ENCODE peak calls at places on chromosome 2, in five cellular contexts. One of them, this sample, is unnamed. For H3K36me3, the result is how much of the 10 kb centered on the place peaks cover.

GRCh38 chr2:48984922-48985321 is 169.4 kb downstream of the FSHR start:
- DNase-seq in neural progenitor cell: no peak
- DNase-seq in Panc1: no peak
- DNase-seq in mucosa of descending colon: no peak
- DNase-seq in fibroblast of lung: no peak
- DNase-seq in this sample: no peak

GRCh38 chr2:192196451-192197194 is 1.9 kb upstream of the TMEFF2 start:
- DNase-seq in neural progenitor cell: peak
- DNase-seq in Panc1: no peak
- DNase-seq in mucosa of descending colon: no peak
- DNase-seq in fibroblast of lung: no peak
- DNase-seq in this sample: no peak

GRCh38 chr2:131153529-131153928 is 48.4 kb downstream of the PLEKHB2 start:
- DNase-seq in neural progenitor cell: no peak
- DNase-seq in Panc1: no peak
- DNase-seq in mucosa of descending colon: no peak
- DNase-seq in fibroblast of lung: no peak
- DNase-seq in this sample: no peak

GRCh38 chr2:197453914-197454398 is 604 bp downstream of the COQ10B start:
- DNase-seq in neural progenitor cell: no peak
- DNase-seq in Panc1: peak
- DNase-seq in mucosa of descending colon: no peak
- DNase-seq in fibroblast of lung: peak
- DNase-seq in this sample: no peak

GRCh38 chr2:111698743-111699554 is 185.0 kb downstream of the ANAPC1 start:
- DNase-seq in neural progenitor cell: no peak
- DNase-seq in Panc1: peak
- DNase-seq in mucosa of descending colon: peak
- DNase-seq in fibroblast of lung: peak
- DNase-seq in this sample: no peak

GRCh38 chr2:37342636-37343211 is 1.7 kb upstream of the QPCT start:
- DNase-seq in neural progenitor cell: no peak
- DNase-seq in Panc1: no peak
- DNase-seq in mucosa of descending colon: no peak
- DNase-seq in fibroblast of lung: no peak
- DNase-seq in this sample: no peak

GRCh38 chr2:235366390-235366789 is 127.5 kb upstream of the AGAP1 start:
- DNase-seq in neural progenitor cell: no peak
- DNase-seq in Panc1: no peak
- DNase-seq in mucosa of descending colon: no peak
- DNase-seq in fibroblast of lung: no peak
- DNase-seq in this sample: no peak

GRCh38 chr2:136251777-136252477 is 134.0 kb upstream of the CXCR4 start:
- DNase-seq in neural progenitor cell: no peak
- DNase-seq in Panc1: no peak
- DNase-seq in mucosa of descending colon: no peak
- DNase-seq in fibroblast of lung: no peak
- DNase-seq in this sample: no peak

GRCh38 chr2:134312482-134312881 is 58.6 kb downstream of the MGAT5 start:
- DNase-seq in neural progenitor cell: no peak
- DNase-seq in Panc1: no peak
- DNase-seq in mucosa of descending colon: no peak
- DNase-seq in fibroblast of lung: no peak
- DNase-seq in this sample: no peak

GRCh38 chr2:240564571-240565266 is 3.6 kb upstream of the RNPEPL1 start:
- DNase-seq in neural progenitor cell: no peak
- DNase-seq in Panc1: no peak
- DNase-seq in mucosa of descending colon: no peak
- DNase-seq in fibroblast of lung: no peak
- DNase-seq in this sample: no peak

GRCh38 chr2:190947711-190948251 is 66.2 kb downstream of the STAT1 start:
- DNase-seq in neural progenitor cell: no peak
- DNase-seq in Panc1: no peak
- DNase-seq in mucosa of descending colon: no peak
- DNase-seq in fibroblast of lung: peak
- DNase-seq in this sample: no peak

GRCh38 chr2:204483497-204484164 is 61.6 kb upstream of the PARD3B start:
- DNase-seq in neural progenitor cell: no peak
- DNase-seq in Panc1: no peak
- DNase-seq in mucosa of descending colon: no peak
- DNase-seq in fibroblast of lung: no peak
- DNase-seq in this sample: no peak

GRCh38 chr2:26184555-26185303 is 11.8 kb downstream of the GAREM2 start:
- DNase-seq in neural progenitor cell: peak
- DNase-seq in Panc1: no peak
- DNase-seq in mucosa of descending colon: peak
- DNase-seq in fibroblast of lung: no peak
- DNase-seq in this sample: peak

GRCh38 chr2:216350214-216350789 is 22.0 kb downstream of the MARCHF4 start:
- DNase-seq in neural progenitor cell: no peak
- DNase-seq in Panc1: no peak
- DNase-seq in mucosa of descending colon: no peak
- DNase-seq in fibroblast of lung: peak
- DNase-seq in this sample: no peak

GRCh38 chr2:26892916-26893524 is 45.1 kb downstream of the DPYSL5 start:
- DNase-seq in neural progenitor cell: no peak
- DNase-seq in Panc1: no peak
- DNase-seq in mucosa of descending colon: no peak
- DNase-seq in fibroblast of lung: no peak
- DNase-seq in this sample: no peak

GRCh38 chr2:64127119-64127518 is 17.1 kb downstream of the PELI1 start:
- DNase-seq in neural progenitor cell: no peak
- DNase-seq in Panc1: no peak
- DNase-seq in mucosa of descending colon: no peak
- DNase-seq in fibroblast of lung: no peak
- DNase-seq in this sample: no peak

GRCh38 chr2:85644909-85645308 is 23.1 kb downstream of the SFTPB start:
- DNase-seq in neural progenitor cell: no peak
- DNase-seq in Panc1: no peak
- DNase-seq in mucosa of descending colon: no peak
- DNase-seq in fibroblast of lung: no peak
- DNase-seq in this sample: no peak
- H3K36me3 ChIP-seq in neural progenitor cell: under half
- H3K36me3 ChIP-seq in Panc1: half or more
- H3K36me3 ChIP-seq in mucosa of descending colon: under half
- H3K36me3 ChIP-seq in fibroblast of lung: under half
- H3K36me3 ChIP-seq in this sample: under half

DNA sequence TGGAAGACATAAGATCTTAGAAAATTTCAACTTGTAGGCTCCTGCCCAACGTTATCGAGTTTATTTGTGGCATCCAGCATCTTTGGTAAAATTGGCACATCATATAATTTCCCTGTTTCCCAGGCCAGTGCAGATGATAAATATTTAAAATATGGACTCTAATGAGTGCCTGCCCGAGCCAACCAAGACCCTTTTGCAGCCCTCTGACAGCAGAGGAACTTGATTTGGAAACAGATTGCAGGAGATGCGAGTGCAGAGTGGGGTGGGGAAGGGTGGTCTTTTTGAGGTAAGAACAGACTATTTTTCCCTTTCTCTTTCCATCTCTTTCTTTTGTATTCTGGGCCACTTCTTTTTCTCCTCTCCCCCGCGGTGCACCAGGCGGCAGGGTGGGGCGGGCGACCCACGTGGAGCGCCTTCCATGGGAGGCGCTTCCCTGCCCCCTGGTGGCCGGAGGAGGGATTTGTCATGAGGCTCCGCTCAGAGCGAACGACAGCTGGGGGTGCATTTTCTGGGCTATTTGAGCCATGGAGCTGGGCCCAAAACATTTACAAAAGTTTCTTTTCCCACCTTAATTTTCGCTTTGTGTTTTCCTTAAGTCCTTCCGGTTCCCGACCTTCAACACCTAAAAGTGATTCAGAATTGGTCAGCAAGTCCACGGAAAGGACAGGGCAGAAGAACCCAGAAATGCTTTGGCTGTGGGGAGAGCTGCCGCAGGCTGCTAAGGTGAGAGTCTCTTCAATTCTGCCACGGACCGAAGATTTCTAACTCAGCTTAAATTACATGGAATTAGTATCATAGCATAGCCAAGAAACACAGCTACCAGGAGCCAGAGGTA is 32.7 kb downstream of the LPIN1 start:
- DNase-seq in neural progenitor cell: peak
- DNase-seq in Panc1: no peak
- DNase-seq in mucosa of descending colon: peak
- DNase-seq in fibroblast of lung: peak
- DNase-seq in this sample: peak
- H3K36me3 ChIP-seq in neural progenitor cell: under half
- H3K36me3 ChIP-seq in Panc1: under half
- H3K36me3 ChIP-seq in mucosa of descending colon: under half
- H3K36me3 ChIP-seq in fibroblast of lung: under half
- H3K36me3 ChIP-seq in this sample: under half

GRCh38 chr2:53896864-53897263 is 37.1 kb upstream of the GPR75 start:
- DNase-seq in neural progenitor cell: no peak
- DNase-seq in Panc1: peak
- DNase-seq in mucosa of descending colon: no peak
- DNase-seq in fibroblast of lung: peak
- DNase-seq in this sample: no peak
- H3K36me3 ChIP-seq in neural progenitor cell: under half
- H3K36me3 ChIP-seq in Panc1: under half
- H3K36me3 ChIP-seq in mucosa of descending colon: under half
- H3K36me3 ChIP-seq in fibroblast of lung: under half
- H3K36me3 ChIP-seq in this sample: under half

GRCh38 chr2:172599917-172600316 is 44.0 kb downstream of the PDK1 start:
- DNase-seq in neural progenitor cell: no peak
- DNase-seq in Panc1: no peak
- DNase-seq in mucosa of descending colon: no peak
- DNase-seq in fibroblast of lung: no peak
- DNase-seq in this sample: no peak
- H3K36me3 ChIP-seq in neural progenitor cell: under half
- H3K36me3 ChIP-seq in Panc1: under half
- H3K36me3 ChIP-seq in mucosa of descending colon: under half
- H3K36me3 ChIP-seq in fibroblast of lung: under half
- H3K36me3 ChIP-seq in this sample: under half

GRCh38 chr2:205749078-205749477 is 66.8 kb downstream of the NRP2 start:
- DNase-seq in neural progenitor cell: no peak
- DNase-seq in Panc1: no peak
- DNase-seq in mucosa of descending colon: no peak
- DNase-seq in fibroblast of lung: no peak
- DNase-seq in this sample: no peak

GRCh38 chr2:205745661-205746407 is 63.5 kb downstream of the NRP2 start:
- DNase-seq in neural progenitor cell: no peak
- DNase-seq in Panc1: no peak
- DNase-seq in mucosa of descending colon: no peak
- DNase-seq in fibroblast of lung: no peak
- DNase-seq in this sample: no peak

GRCh38 chr2:205748660-205749059 is 66.4 kb downstream of the NRP2 start:
- DNase-seq in neural progenitor cell: no peak
- DNase-seq in Panc1: no peak
- DNase-seq in mucosa of descending colon: no peak
- DNase-seq in fibroblast of lung: peak
- DNase-seq in this sample: no peak

GRCh38 chr2:205746408-205746785 is 64.1 kb downstream of the NRP2 start:
- DNase-seq in neural progenitor cell: no peak
- DNase-seq in Panc1: no peak
- DNase-seq in mucosa of descending colon: peak
- DNase-seq in fibroblast of lung: no peak
- DNase-seq in this sample: no peak

GRCh38 chr2:205747827-205748386 is 65.6 kb downstream of the NRP2 start:
- DNase-seq in neural progenitor cell: no peak
- DNase-seq in Panc1: no peak
- DNase-seq in mucosa of descending colon: peak
- DNase-seq in fibroblast of lung: no peak
- DNase-seq in this sample: no peak
- H3K36me3 ChIP-seq in neural progenitor cell: under half
- H3K36me3 ChIP-seq in Panc1: under half
- H3K36me3 ChIP-seq in mucosa of descending colon: under half
- H3K36me3 ChIP-seq in fibroblast of lung: under half
- H3K36me3 ChIP-seq in this sample: under half

DNA sequence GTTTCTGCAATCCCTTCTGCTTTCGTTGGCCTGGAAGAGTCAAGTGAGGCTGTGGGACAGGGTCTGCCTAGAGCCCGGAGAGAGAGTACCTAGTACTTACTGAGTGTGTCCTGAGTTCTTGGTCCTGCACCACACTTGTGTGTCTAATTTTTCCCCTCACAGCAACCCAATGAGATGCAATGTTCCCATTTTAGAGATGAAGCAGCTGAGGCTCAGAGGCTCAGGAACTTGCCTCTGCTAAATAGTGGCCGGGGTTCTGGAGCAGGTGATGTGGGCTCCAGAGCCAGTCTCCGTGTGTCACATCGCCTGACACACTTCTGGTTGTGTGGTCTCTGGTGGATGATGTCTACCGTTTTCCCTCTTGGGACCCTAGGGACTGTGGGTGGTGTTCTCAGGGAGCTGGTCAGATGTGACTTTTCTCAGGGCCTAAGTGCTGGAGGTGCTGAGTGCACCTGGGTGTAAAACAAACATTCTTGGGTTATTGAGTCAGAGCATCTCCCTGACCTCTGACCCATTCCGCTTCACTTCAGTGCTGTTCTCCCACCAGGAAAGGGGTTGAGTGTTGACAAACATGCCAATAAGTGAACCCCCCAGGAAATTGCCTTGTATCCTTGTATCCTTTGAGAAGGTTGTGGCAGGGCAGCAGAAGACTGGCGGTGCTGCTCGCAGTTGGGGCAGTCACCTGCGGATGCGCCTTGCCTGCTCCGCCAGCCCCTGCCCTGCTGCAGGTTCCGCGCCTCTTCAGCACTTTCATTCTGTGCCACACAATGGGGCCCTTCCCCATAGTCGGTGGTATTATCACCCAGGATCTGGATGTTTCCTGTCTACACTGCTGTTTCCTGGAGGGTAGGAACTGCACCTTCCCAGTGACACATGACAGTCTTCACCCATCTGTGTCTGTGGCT is 32.1 kb downstream of the HK2 start:
- DNase-seq in neural progenitor cell: no peak
- DNase-seq in Panc1: no peak
- DNase-seq in mucosa of descending colon: no peak
- DNase-seq in fibroblast of lung: no peak
- DNase-seq in this sample: no peak
- H3K36me3 ChIP-seq in neural progenitor cell: under half
- H3K36me3 ChIP-seq in Panc1: under half
- H3K36me3 ChIP-seq in mucosa of descending colon: under half
- H3K36me3 ChIP-seq in fibroblast of lung: under half
- H3K36me3 ChIP-seq in this sample: under half

GRCh38 chr2:61520261-61520660 is 17.9 kb downstream of the XPO1 start:
- DNase-seq in neural progenitor cell: no peak
- DNase-seq in Panc1: no peak
- DNase-seq in mucosa of descending colon: no peak
- DNase-seq in fibroblast of lung: no peak
- DNase-seq in this sample: no peak
- H3K36me3 ChIP-seq in neural progenitor cell: half or more
- H3K36me3 ChIP-seq in Panc1: under half
- H3K36me3 ChIP-seq in mucosa of descending colon: under half
- H3K36me3 ChIP-seq in fibroblast of lung: under half
- H3K36me3 ChIP-seq in this sample: under half